ENCODE peak calls at places on chromosomes 3 and 15, in seven cellular contexts. L is spleen; B is psoas muscle; O is astrocyte; J is neural progenitor cell; H is CD8-positive, alpha-beta memory T cell; S is mesendoderm. T is an unnamed sample.

GRCh38 chr15:84846269-84846668 is 29.1 kb downstream of the ALPK3 start:
- DNase-seq in L (no peak), O (no peak), B (no peak), H (no peak), S (no peak), J (no peak), T (no peak)

GRCh38 chr3:183073839-183074615 is 25.3 kb downstream of the MCCC1 start:
- DNase-seq in H (no peak), S (no peak), J (no peak), O (no peak), B (no peak), L (no peak), T (no peak)

GRCh38 chr15:98770984-98771383 is 122.6 kb downstream of the IGF1R start:
- DNase-seq in B (no peak), O (no peak), H (no peak), S (no peak), J (no peak), L (no peak), T (no peak)

GRCh38 chr3:1171320-1171719 is 78.5 kb downstream of the CNTN6 start:
- DNase-seq in S (no peak), B (no peak), H (no peak), O (no peak), L (no peak), J (no peak), T (no peak)

GRCh38 chr15:75565062-75565970 is 13.8 kb downstream of the PTPN9 start:
- DNase-seq in B (no peak), S (peak), J (no peak), L (no peak), H (no peak), O (peak), T (no peak)

GRCh38 chr3:150545419-150546225 is 674 bp downstream of the SERP1 start:
- DNase-seq in S (peak), J (peak), O (peak), H (peak), L (no peak), B (no peak), T (peak)

GRCh38 chr3:119330858-119331257 is 36.7 kb downstream of the ARHGAP31 start:
- DNase-seq in H (no peak), L (no peak), B (no peak), J (no peak), O (no peak), S (no peak), T (no peak)

GRCh38 chr15:65132841-65133549 is 613 bp downstream of the PDCD7 start:
- DNase-seq in O (peak), S (peak), L (peak), J (peak), B (peak), H (peak), T (peak)

GRCh38 chr15:68429691-68430470 is 2.1 kb downstream of the ITGA11 start:
- DNase-seq in B (no peak), H (no peak), O (peak), L (no peak), J (no peak), S (no peak), T (peak)

GRCh38 chr3:57959407-57960173 is 48.6 kb upstream of the FLNB start:
- DNase-seq in O (peak), J (no peak), B (no peak), S (peak), L (no peak), H (no peak), T (peak)

GRCh38 chr3:100968908-100969556 is 24.2 kb downstream of the ABI3BP start:
- DNase-seq in S (no peak), B (peak), O (no peak), J (no peak), L (no peak), H (no peak), T (no peak)

GRCh38 chr3:149352556-149352955 is 19.1 kb upstream of the TM4SF18 start:
- DNase-seq in J (peak), L (peak), O (no peak), S (peak), B (peak), H (no peak), T (peak)

GRCh38 chr3:134337511-134338200 is 36.6 kb downstream of the AMOTL2 start:
- DNase-seq in S (no peak), H (no peak), B (peak), O (no peak), L (no peak), J (no peak), T (no peak)

GRCh38 chr15:63135804-63136203 is 14.1 kb downstream of the LACTB start:
- DNase-seq in B (no peak), J (no peak), L (no peak), H (no peak), S (no peak), O (peak), T (peak)

GRCh38 chr3:100076544-100077529 is 37.5 kb downstream of the FILIP1L start:
- DNase-seq in L (no peak), O (no peak), J (no peak), H (no peak), B (no peak), S (peak), T (no peak)

GRCh38 chr3:12948891-12949711 is 107.7 kb upstream of the RPL32 start:
- DNase-seq in B (no peak), O (peak), J (no peak), H (no peak), S (no peak), L (no peak), T (peak)

GRCh38 chr3:179734497-179735281 is 81.8 kb downstream of the USP13 start:
- DNase-seq in H (no peak), L (no peak), B (peak), S (no peak), J (no peak), O (no peak), T (no peak)

GRCh38 chr3:141795719-141796435 is 32.7 kb downstream of the GRK7 start:
- DNase-seq in O (no peak), H (peak), J (peak), S (no peak), B (peak), L (peak), T (no peak)

GRCh38 chr15:38671675-38672141 is 107.1 kb upstream of the RASGRP1 start:
- DNase-seq in O (no peak), H (peak), J (no peak), B (no peak), L (no peak), S (no peak), T (no peak)

GRCh38 chr3:171173732-171174131 is 147.2 kb upstream of the SLC2A2 start:
- DNase-seq in J (peak), L (peak), S (no peak), O (no peak), B (peak), H (no peak), T (no peak)

GRCh38 chr3:180516368-180516767 is 85.6 kb upstream of the TTC14 start:
- DNase-seq in L (no peak), B (no peak), H (no peak), S (no peak), J (no peak), O (no peak), T (no peak)

GRCh38 chr3:128270559-128271492 is 117.5 kb downstream of the EEFSEC start:
- DNase-seq in L (no peak), H (no peak), B (no peak), S (peak), O (no peak), J (no peak), T (no peak)

GRCh38 chr15:49037546-49037940 is 8.7 kb downstream of the SECISBP2L start:
- DNase-seq in L (no peak), S (no peak), B (no peak), H (no peak), J (no peak), O (no peak), T (no peak)

GRCh38 chr3:186705882-186706780 is 11.0 kb upstream of the KNG1 start:
- DNase-seq in B (no peak), S (no peak), L (no peak), O (no peak), H (peak), J (no peak), T (no peak)

GRCh38 chr3:14137004-14137403 is 12.2 kb downstream of the TMEM43 start:
- DNase-seq in S (no peak), O (no peak), J (no peak), B (peak), L (no peak), H (no peak), T (no peak)

GRCh38 chr15:96585634-96586386 is 255.3 kb downstream of the NR2F2 start:
- DNase-seq in J (peak), O (no peak), B (no peak), S (peak), L (no peak), H (no peak), T (no peak)

GRCh38 chr3:25288416-25288815 is 139.6 kb upstream of the RARB start:
- DNase-seq in H (no peak), O (no peak), J (no peak), L (no peak), S (peak), B (no peak), T (no peak)

GRCh38 chr3:11384074-11384473 is 111.9 kb downstream of the ATG7 start:
- DNase-seq in O (no peak), H (no peak), B (no peak), J (no peak), S (no peak), L (no peak), T (no peak)

GRCh38 chr3:101310580-101311375 is 9.6 kb downstream of the IMPG2 start:
- DNase-seq in H (no peak), J (no peak), O (peak), B (no peak), L (no peak), S (no peak), T (no peak)

GRCh38 chr15:66374179-66374578 is 12.5 kb upstream of the MAP2K1 start:
- DNase-seq in H (no peak), S (no peak), B (no peak), J (no peak), O (no peak), L (no peak), T (no peak)

GRCh38 chr3:175149675-175150074 is 290.5 kb downstream of the NAALADL2 start:
- DNase-seq in B (no peak), S (no peak), H (no peak), J (no peak), L (no peak), O (peak), T (no peak)

GRCh38 chr3:74537164-74537563 is 77.3 kb downstream of the CNTN3 start:
- DNase-seq in L (no peak), O (peak), H (no peak), S (no peak), J (no peak), B (no peak), T (no peak)

GRCh38 chr3:50242371-50242770 is 6.4 kb downstream of the GNAI2 start:
- DNase-seq in O (no peak), S (no peak), H (no peak), L (no peak), J (no peak), B (no peak), T (no peak)
- H3K4me3 ChIP-seq in O (no peak), S (no peak), H (peak), L (no peak), J (no peak), B (peak), T (no peak)

GRCh38 chr3:157116017-157116416 is 43.9 kb downstream of the CCNL1 start:
- DNase-seq in H (no peak), J (no peak), S (no peak), L (no peak), B (no peak), O (no peak), T (no peak)
- H3K27ac ChIP-seq in H (peak), J (no peak), S (no peak), L (no peak), B (peak), O (no peak), T (no peak)

GRCh38 chr3:192916455-192917257 is 1.0 kb downstream of the MB21D2 start:
- DNase-seq in B (peak), O (peak), H (no peak), L (peak), S (peak), J (peak), T (peak)
- H3K4me3 ChIP-seq in B (peak), O (peak), H (peak), L (peak), S (peak), J (peak), T (peak)

GRCh38 chr3:46006646-46007045 is 11.0 kb upstream of the FYCO1 start:
- DNase-seq in O (peak), J (no peak), L (no peak), S (peak), H (no peak), B (no peak), T (no peak)
- H3K27ac ChIP-seq in O (no peak), J (no peak), L (peak), S (no peak), H (no peak), B (peak), T (no peak)

DNA sequence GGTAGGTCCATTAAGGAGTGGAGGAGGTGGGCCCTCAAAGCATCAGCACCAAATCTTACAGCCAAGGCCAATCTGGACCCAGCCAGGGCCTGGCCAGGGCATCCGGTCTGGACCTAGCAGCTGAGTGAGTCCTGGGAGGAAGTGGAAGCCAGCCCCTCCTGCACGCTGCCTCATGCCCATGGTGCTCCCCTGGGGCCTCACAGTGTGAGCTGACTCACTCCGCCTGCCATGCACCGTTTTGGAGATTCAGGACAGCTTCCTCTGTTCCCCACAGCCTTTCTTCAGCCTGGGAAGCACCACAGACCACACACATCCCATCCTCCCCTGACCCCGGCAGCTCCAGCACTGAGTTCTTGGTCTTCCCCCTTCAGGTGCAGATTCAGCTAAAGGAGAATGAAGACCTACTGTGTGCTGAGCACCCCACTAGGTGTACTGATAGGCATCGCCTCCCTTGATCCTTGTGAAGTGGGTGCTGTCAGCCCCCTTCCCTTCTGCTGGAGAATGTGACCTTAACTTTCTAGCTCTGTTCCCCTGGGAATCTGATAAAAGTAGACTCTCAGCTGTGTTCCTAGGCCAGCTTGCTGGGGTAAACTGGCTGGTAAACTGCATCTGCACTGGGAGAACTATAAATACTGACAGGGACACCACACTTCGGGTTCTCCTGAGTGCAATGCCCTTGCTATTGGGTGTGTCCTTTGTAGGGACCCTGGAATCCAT is 36.8 kb upstream of the SEC13 start:
- DNase-seq in H (no peak), B (peak), L (peak), S (peak), J (no peak), O (peak), T (peak)
- H3K4me3 ChIP-seq in H (no peak), B (no peak), L (no peak), S (no peak), J (no peak), O (no peak), T (no peak)

GRCh38 chr3:132326251-132326650 is 9.0 kb downstream of the ACP3 start:
- DNase-seq in B (no peak), S (no peak), J (no peak), H (no peak), L (no peak), O (no peak), T (no peak)
- H3K27ac ChIP-seq in B (no peak), S (no peak), J (no peak), H (no peak), L (no peak), O (no peak), T (no peak)

GRCh38 chr3:37806505-37807291 is 55.0 kb upstream of the CTDSPL start:
- DNase-seq in O (no peak), S (no peak), J (peak), L (no peak), B (no peak), H (no peak), T (no peak)
- H3K4me3 ChIP-seq in O (no peak), S (no peak), J (no peak), L (no peak), B (no peak), H (no peak), T (no peak)

GRCh38 chr3:52469001-52469400 is 13.6 kb downstream of the NISCH start:
- DNase-seq in J (no peak), L (no peak), S (no peak), O (no peak), B (no peak), H (no peak), T (no peak)
- H3K27ac ChIP-seq in J (no peak), L (no peak), S (no peak), O (no peak), B (peak), H (no peak), T (no peak)

GRCh38 chr3:184174646-184175492 is at the start of gene AP2M1:
- DNase-seq in H (peak), B (peak), O (peak), L (peak), S (peak), J (peak), T (peak)
- H3K4me3 ChIP-seq in H (peak), B (peak), O (peak), L (peak), S (peak), J (peak), T (peak)

GRCh38 chr15:54502416-54503075 is 524.3 kb downstream of the UNC13C start:
- DNase-seq in S (no peak), J (no peak), L (no peak), B (no peak), H (no peak), O (no peak), T (no peak)
- H3K27ac ChIP-seq in S (no peak), J (no peak), L (no peak), B (no peak), H (no peak), O (no peak), T (no peak)

T was measured in SJSA1.